ENCODE peak calls at places on chromosome 5, in seven cellular contexts. L is IMR-90; Y is psoas muscle; N is upper lobe of right lung; Q is heart right ventricle; S is CD8-positive, alpha-beta T cell; F is DND-41. U is an unnamed sample.

GRCh38 chr5:160837749-160838593 is 14.0 kb downstream of the ATP10B start:
- ATAC-seq in L (no peak), Y (no peak), N (no peak), Q (no peak), S (no peak), F (no peak), U (no peak)

GRCh38 chr5:134647750-134648424 is 698 bp upstream of the SEC24A start:
- ATAC-seq in L (peak; percentile 9), Y (peak; percentile 13), N (peak; percentile 44), Q (peak; percentile 24), S (peak; percentile 58), F (peak; percentile 6), U (peak; percentile 49)

GRCh38 chr5:1733369-1733768 is 66.3 kb downstream of the MRPL36 start:
- ATAC-seq in L (no peak), Y (no peak), N (no peak), Q (no peak), S (no peak), F (no peak), U (no peak)

GRCh38 chr5:157611571-157612067 is 36.0 kb upstream of the ADAM19 start:
- ATAC-seq in L (no peak), Y (peak; percentile 43), N (no peak), Q (no peak), S (no peak), F (no peak), U (no peak)

GRCh38 chr5:147188200-147189108 is 46.4 kb upstream of the STK32A start:
- ATAC-seq in L (peak; percentile 90), Y (peak; percentile 49), N (peak; percentile 85), Q (no peak), S (peak; percentile 59), F (peak; percentile 76), U (no peak)

GRCh38 chr5:147530801-147531389 is 21.0 kb upstream of the DPYSL3 start:
- ATAC-seq in L (peak; percentile 55), Y (no peak), N (no peak), Q (no peak), S (no peak), F (no peak), U (peak; percentile 58)

GRCh38 chr5:67147768-67148167 is 48.8 kb downstream of the CD180 start:
- ATAC-seq in L (peak; percentile 63), Y (no peak), N (no peak), Q (no peak), S (no peak), F (no peak), U (no peak)

GRCh38 chr5:4487581-4487980 is 652.5 kb upstream of the ADAMTS16 start:
- ATAC-seq in L (no peak), Y (no peak), N (no peak), Q (no peak), S (no peak), F (peak; percentile 59), U (no peak)

DNA sequence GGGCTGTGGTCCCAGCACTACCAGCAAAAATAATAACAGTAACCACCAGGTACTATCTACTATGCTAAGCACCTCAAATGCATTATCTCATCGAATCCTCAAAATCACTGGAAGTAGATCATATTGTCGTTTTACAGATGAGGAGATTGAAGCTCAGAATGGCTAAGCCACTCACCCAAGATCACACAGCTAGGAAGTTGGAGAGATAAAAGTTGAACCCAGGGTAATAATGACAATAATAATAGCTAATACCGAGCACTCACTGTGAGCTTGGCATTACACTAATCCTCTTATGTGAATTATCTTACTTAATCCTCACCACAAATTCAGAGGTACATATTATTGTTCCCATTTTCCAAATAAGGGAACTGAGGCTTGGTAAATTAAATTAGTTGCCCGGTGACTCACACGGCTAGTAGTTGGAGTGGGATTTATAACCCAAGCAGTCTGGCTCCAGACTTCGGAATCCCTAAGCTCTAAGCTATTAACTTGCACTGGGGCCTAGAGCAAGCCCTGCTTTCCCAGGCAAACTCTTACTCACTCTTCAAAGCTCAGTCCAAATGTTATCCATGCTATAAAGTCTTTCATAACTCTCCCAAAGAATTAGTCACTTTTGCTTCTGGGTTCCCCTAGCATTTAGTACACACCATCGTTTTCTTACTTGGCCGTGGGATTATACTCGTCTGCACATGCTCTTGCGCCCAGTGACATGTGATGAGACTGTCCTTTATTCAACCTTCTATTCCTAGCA is 3.8 kb downstream of the ARSI start:
- ATAC-seq in L (peak; percentile 72), Y (no peak), N (no peak), Q (no peak), S (no peak), F (no peak), U (peak; percentile 81)
- TF ChIP-seq CTCF in L (no peak), Y (no peak), N (no peak), Q (no peak), S (no peak), F (no peak), U (no peak)

DNA sequence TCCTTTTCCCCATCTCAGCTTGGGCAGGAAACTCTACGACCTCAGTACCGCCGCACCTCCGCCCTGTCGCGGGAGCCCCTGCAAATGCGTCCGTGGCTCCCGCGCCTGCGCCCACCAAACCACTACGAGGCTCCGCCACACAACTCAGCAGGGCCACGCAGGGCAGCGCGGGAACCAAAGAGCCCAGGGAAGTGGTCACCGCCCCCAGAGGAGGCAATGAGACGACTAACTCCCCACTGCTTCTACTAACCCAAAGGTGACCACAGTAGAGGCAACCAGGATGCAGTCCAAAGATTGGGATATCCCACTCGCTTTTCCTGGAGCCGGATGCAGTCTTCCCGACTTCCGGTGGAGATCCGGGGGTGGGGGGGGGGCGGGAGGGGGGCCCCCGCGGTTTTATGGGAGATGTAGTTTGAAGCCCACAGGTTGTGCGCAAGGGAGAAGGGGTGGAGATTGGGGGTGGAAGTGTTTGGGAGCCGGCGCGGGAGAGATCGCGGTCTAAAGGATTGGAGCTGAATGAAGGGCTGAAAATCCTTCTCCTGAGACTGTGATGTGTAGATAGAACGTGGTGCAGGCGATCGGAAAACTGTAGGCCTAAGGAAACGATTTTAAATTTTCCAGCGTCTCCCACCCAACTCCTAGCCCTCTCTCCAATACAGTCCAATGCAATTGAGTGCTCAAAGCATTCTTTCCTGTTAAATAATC is at the start of gene NUDT12:
- ATAC-seq in L (peak; percentile 96), Y (peak; percentile 91), N (peak; percentile 95), Q (peak; percentile 95), S (peak; percentile 79), F (no peak), U (peak; percentile 92)
- H3K4me3 ChIP-seq in L (peak within 1 kb of the TSS; percentile 81), Y (peak within 1 kb of the TSS; percentile 81), N (peak within 1 kb of the TSS; percentile 71), Q (peak within 1 kb of the TSS; percentile 68), S (peak within 1 kb of the TSS; percentile 66), F (no peak within 1 kb of the TSS), U (peak within 1 kb of the TSS; percentile 72)

DNA sequence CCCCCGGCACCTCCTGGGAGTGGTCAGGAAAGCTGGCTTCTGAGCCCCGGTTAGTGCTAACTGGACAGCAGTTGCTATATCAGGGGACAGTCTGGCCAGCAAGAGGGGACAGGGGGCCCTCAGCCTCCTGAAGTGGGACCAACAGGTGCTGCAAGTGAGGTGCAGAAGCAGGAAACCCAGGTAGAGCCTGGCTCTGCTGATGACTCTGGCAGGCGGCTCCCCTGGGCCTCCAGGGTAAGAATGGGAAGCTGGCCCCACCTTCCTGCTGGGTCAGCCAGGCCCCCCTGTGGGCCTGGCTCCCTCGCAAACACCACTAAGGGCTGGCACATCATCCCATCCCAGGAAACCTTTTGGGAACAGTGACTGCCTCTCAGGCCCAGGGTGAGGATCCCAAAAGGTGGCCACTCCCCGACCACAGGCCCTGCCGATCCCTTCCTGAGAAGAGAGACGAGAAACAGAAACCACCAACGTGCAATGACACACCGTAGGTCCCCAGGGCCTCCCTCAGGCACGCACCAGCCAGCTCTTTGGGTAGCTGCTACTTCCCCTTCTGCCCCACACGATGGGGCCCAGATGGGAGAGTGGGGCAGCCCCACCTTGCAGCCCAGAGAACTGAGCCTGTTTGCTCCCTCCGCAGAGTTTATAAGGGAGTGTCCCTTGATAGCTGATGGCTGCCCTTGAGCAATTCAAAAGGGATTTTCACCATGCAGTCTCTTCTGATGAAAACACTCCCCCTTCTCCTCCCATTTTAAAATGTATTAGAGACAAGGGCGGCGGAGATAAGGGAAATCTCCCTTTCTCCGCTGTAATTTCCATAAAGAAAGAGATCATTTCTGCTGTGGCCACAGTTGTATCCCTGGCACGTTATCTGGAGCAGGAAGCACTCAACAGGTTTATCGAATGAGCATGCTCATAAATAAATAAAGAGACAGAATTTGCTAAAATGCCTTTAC is 76.8 kb downstream of the STK10 start:
- ATAC-seq in L (peak; percentile 37), Y (no peak), N (peak; percentile 70), Q (peak; percentile 54), S (peak; percentile 65), F (peak; percentile 84), U (peak; percentile 46)
- H3K27ac ChIP-seq in L (peak overlapping the region; percentile 83), Y (peak overlapping the region; percentile 9), N (peak overlapping the region; percentile 71), Q (peak overlapping the region; percentile 59), S (peak overlapping the region; percentile 56), F (peak overlapping the region; percentile 68), U (peak overlapping the region; percentile 68)

DNA sequence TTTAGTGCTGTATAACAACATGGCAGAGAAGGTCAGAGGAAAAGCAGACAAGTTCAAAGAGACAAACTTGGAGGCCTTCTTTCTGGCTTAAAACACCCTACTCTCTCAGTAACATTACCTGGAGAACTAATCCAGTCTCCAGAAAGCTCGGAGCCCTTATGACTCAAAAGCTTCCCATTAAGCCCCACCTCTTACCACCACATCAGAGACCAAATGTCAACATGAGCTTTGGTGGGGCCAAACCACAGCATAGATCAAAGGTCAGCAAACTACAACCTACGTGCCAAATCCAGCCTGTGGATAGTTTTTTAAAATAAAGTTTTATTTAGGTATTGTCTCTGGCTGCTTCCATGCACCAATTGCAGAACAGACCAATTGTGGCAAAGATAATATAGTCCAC is 589.9 kb downstream of the DNAH5 start:
- ATAC-seq in L (no peak), Y (no peak), N (no peak), Q (no peak), S (no peak), F (peak; percentile 70), U (no peak)
- TF ChIP-seq CTCF in L (no peak), Y (no peak), N (no peak), Q (no peak), S (no peak), F (no peak), U (no peak)

GRCh38 chr5:55600536-55601208 is 65.9 kb upstream of the PLPP1 start:
- ATAC-seq in L (peak; percentile 22), Y (peak; percentile 25), N (peak; percentile 37), Q (peak; percentile 58), S (peak; percentile 48), F (peak; percentile 86), U (no peak)
- H3K4me3 ChIP-seq in L (no peak overlapping the region), Y (peak overlapping the region; percentile 49), N (no peak overlapping the region), Q (peak overlapping the region; percentile 42), S (no peak overlapping the region), F (peak overlapping the region; percentile 25), U (peak overlapping the region; percentile 24)

U was measured in gastroesophageal sphincter.